ENCODE peak calls at places on chromosomes 7 and 10, in five cellular contexts. T, M, Y, J and U are unnamed samples.

GRCh38 chr10:93999401-93999851 is 5.7 kb downstream of the PLCE1 start:
- DNase-seq in T (peak; percentile 70), J (peak; percentile 22), M (peak; percentile 58), Y (no peak), U (no peak)

GRCh38 chr10:72261323-72262018 is 12.3 kb upstream of the DDIT4 start:
- DNase-seq in M (no peak), T (no peak), Y (peak; percentile 73), J (no peak), U (no peak)

GRCh38 chr10:36994886-36995285 is 130.5 kb upstream of the ANKRD30A start:
- DNase-seq in T (no peak), J (no peak), Y (no peak), M (no peak), U (no peak)

GRCh38 chr10:79438699-79439085 is 6.7 kb downstream of the ZCCHC24 start:
- DNase-seq in M (no peak), J (no peak), T (peak; percentile 55), Y (no peak), U (peak; percentile 43)

GRCh38 chr10:99981581-99982199 is 28.1 kb downstream of the DNMBP start:
- DNase-seq in M (no peak), J (no peak), Y (no peak), T (no peak), U (no peak)

GRCh38 chr10:110802090-110802489 is 69.6 kb upstream of the PDCD4 start:
- DNase-seq in Y (no peak), M (no peak), T (no peak), J (peak; percentile 73), U (no peak)

GRCh38 chr10:96395931-96396877 is 37.4 kb upstream of the OPALIN start:
- DNase-seq in J (peak; percentile 89), Y (peak; percentile 86), T (no peak), M (peak; percentile 65), U (no peak)

GRCh38 chr10:119761106-119761505 is 35.3 kb downstream of the INPP5F start:
- DNase-seq in Y (no peak), T (no peak), J (peak; percentile 83), M (no peak), U (no peak)

GRCh38 chr7:97499204-97499603 is 232.7 kb upstream of the TAC1 start:
- DNase-seq in J (peak; percentile 4), M (no peak), Y (peak; percentile 40), T (no peak), U (no peak)

GRCh38 chr10:78335691-78336401 is 302.2 kb downstream of the RPS24 start:
- DNase-seq in M (peak; percentile 54), T (no peak), J (peak; percentile 5), Y (no peak), U (no peak)

GRCh38 chr10:35822316-35822715 is 180.2 kb upstream of the FZD8 start:
- DNase-seq in Y (no peak), M (peak; percentile 86), J (peak; percentile 87), T (peak; percentile 91), U (peak; percentile 97)

GRCh38 chr10:113103131-113103830 is 153.2 kb downstream of the TCF7L2 start:
- DNase-seq in Y (no peak), J (peak; percentile 38), T (no peak), M (no peak), U (no peak)

GRCh38 chr10:3780056-3780765 is 4.8 kb downstream of the KLF6 start:
- DNase-seq in Y (no peak), M (no peak), J (peak; percentile 75), T (no peak), U (no peak)

GRCh38 chr10:96856317-96856716 is 24.2 kb downstream of the LCOR start:
- DNase-seq in M (no peak), Y (no peak), J (no peak), T (no peak), U (no peak)

GRCh38 chr10:2921956-2922680 is 145.2 kb upstream of the PFKP start:
- DNase-seq in J (peak; percentile 4), Y (no peak), T (no peak), M (no peak), U (no peak)

GRCh38 chr7:143487566-143487965 is 9.9 kb downstream of the TAS2R41 start:
- DNase-seq in M (peak; percentile 35), Y (no peak), T (peak; percentile 90), J (peak; percentile 76), U (no peak)

GRCh38 chr7:38229386-38229785 is 44.0 kb downstream of the TARP start:
- DNase-seq in J (peak; percentile 53), Y (no peak), T (no peak), M (no peak), U (no peak)

GRCh38 chr7:102890292-102890970 is 22.4 kb upstream of the LRRC17 start:
- DNase-seq in T (no peak), J (peak; percentile 97), Y (no peak), M (no peak), U (no peak)

GRCh38 chr7:20064974-20065862 is 152.0 kb downstream of the MACC1 start:
- DNase-seq in Y (peak; percentile 41), J (peak; percentile 75), M (no peak), T (no peak), U (no peak)

GRCh38 chr7:137684776-137685175 is 162.0 kb downstream of the DGKI start:
- DNase-seq in M (peak; percentile 10), Y (no peak), J (no peak), T (no peak), U (no peak)

GRCh38 chr7:128201067-128201689 is 39.9 kb upstream of the LEP start:
- DNase-seq in Y (no peak), M (no peak), T (no peak), J (no peak), U (peak; percentile 86)

GRCh38 chr10:132883391-132883881 is 58.9 kb downstream of the CFAP46 start:
- DNase-seq in M (peak; percentile 6), J (no peak), T (peak; percentile 30), Y (no peak), U (peak; percentile 79)

GRCh38 chr7:55964802-55965470 is 551 bp downstream of the NIPSNAP2 start:
- DNase-seq in J (peak; percentile 52), T (peak; percentile 78), Y (peak; percentile 87), M (peak; percentile 91), U (no peak)

DNA sequence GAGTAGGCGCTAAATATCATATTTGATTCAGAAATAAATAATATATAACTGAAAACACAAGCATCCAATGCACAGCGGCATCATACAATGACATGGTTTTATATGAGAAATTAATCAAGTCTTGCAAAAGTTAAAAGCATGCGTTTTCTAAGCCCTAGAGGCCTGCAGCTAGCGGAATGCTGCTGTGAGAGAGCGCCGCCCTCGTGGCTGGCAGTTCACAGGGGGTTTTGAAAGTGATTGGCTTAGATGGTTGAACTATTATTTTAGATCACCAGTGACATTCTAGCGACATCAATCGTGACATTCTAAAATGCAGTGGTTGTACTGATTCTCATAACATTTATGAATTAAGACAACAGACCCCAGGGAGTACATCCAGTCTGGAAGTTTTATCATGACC is 235.2 kb upstream of the MGMT start:
- DNase-seq in M (no peak), T (no peak), Y (no peak), J (no peak), U (no peak)
- TF ChIP-seq CTCF in M (no peak), T (no peak), Y (no peak), J (no peak), U (no peak)

DNA sequence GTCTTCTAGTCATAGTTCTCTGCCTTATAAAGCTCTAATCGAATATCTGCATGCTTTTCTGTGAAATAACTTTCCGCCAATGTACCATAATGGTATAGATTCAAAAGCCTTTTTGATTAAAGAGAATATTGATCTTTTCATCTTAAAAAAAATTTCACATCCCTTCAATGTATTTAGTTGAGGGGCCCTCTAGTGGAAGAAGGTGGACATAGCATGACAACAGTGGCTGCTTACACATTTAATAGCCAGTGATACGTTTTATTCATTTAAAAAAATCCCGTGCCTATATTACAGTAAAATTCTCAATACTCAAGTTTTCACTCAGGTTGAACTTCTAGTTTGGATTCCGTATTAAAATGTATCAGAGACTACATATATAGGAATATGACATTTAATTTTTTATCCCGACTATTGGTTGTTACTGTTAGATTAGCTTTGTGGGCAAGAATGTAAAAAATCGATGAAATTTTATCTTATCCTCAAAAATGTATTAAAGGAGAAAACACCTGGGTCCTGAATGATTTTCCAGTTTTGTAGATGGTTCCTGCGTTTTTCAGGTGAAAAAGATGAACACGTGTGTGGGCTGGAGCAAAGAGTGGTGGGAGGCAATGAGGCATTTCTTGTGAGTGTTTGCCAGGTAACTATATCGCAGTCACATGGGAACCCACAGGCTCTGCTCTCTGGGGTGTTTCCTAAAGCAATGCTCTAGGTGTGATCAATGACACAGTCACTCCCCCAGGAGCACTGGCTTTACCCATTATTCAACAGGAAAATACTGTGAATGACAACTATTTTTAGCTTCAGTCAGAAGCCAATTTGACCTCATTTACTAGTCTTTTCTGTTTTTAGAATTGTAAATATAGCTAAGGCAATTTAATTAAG is 24.1 kb upstream of the PNLIP start:
- DNase-seq in M (no peak), Y (peak; percentile 42), J (peak; percentile 74), T (no peak), U (no peak)
- TF ChIP-seq CTCF in M (peak; percentile 85), Y (peak; percentile 72), J (peak; percentile 74), T (peak; percentile 73), U (peak; percentile 90)

GRCh38 chr7:151125835-151126481 is 39.7 kb downstream of the AGAP3 start:
- DNase-seq in M (no peak), J (no peak), Y (no peak), T (no peak), U (no peak)

GRCh38 chr7:151124899-151125399 is 38.7 kb downstream of the AGAP3 start:
- DNase-seq in Y (no peak), T (no peak), J (no peak), M (no peak), U (no peak)

GRCh38 chr7:151126500-151127137 is 40.3 kb downstream of the AGAP3 start:
- DNase-seq in J (no peak), M (no peak), T (no peak), Y (no peak), U (no peak)

GRCh38 chr7:151124205-151124880 is 38.1 kb downstream of the AGAP3 start:
- DNase-seq in Y (no peak), J (no peak), T (no peak), M (no peak), U (no peak)

DNA sequence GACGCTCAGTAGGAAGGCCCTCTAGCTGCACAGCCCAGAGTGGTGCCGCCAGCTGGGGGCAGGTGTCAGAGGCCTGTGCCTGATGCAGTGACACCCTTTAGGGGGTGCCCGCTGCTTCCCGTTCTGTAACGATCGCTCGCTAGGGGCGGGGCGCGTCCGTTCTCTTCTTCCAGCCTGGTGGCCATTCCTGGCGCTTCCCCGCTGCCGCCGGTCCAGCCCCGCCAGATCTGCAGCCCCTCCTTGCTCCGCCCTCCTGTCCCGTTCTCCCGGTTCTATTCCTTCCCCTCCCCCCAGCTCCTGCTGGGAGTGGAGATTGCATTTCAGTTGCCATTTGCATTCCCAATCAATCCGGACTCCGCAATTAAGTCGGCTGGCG is 39.2 kb downstream of the AGAP3 start:
- DNase-seq in J (no peak), T (no peak), Y (no peak), M (peak; percentile 66), U (no peak)
- TF ChIP-seq CTCF in J (no peak), T (no peak), Y (no peak), M (peak; percentile 52), U (peak; percentile 21)

DNA sequence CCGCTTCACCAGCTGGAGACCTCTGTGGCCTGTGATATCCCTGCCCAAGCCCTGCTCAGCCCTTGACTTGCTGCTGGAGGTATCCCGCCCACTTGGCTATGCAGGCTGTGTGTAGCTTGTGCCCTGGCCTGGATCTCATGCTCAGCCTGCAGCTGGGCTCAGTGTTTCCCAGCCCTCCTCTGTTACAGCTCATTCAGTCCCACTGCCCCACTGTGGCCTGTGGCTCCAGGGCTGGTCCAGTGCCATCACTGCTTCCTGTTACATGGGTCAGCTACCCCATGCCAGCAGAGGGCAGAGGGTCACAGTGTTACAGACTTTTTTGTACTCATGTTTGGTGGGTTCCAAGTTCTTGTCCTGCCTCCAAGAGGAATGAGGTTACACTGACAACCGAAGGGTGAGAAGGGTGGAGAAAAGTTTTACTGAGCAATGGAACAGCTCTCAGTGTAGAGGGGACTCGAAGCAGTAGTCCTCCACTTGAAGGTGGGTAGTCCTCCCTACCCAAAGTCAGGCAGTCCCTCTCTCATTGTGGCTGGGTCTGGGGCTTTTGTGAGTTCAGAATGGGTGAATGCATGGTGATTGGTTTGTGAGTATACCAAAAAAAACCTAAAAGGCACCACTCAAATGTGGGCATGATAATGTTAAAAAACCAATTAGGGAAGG is 100.4 kb downstream of the ANKRD7 start:
- DNase-seq in Y (no peak), M (no peak), T (no peak), J (no peak), U (peak; percentile 83)
- TF ChIP-seq CTCF in Y (no peak), M (no peak), T (no peak), J (no peak), U (no peak)